ENCODE peak calls at places on chromosome 16, in nine cellular contexts. One of them, this sample, is unnamed.

GRCh38 chr16:4301177-4301576 is 14.7 kb upstream of the GLIS2 start:
- DNase-seq in choroid plexus epithelial cell: no peak
- DNase-seq in stimulated activated CD8-positive, alpha-beta memory T cell treated with anti-CD3 and anti-CD28 coated beads, Interleukin-15, amount 100 ng/mL, for 1 hour: no peak
- DNase-seq in stimulated activated CD4-positive, alpha-beta T cell treated with anti-CD3 and anti-CD28 coated beads, Interleukin-15, amount 100 ng/mL, for 48 hours: no peak
- DNase-seq in EL: no peak
- DNase-seq in SW480: no peak
- DNase-seq in HEK293T: no peak
- DNase-seq in GM23338: no peak
- DNase-seq in fibroblast of pulmonary artery: no peak
- DNase-seq in this sample: no peak

GRCh38 chr16:3358884-3359283 is 3.2 kb downstream of the OR2C1 start:
- DNase-seq in choroid plexus epithelial cell: no peak
- DNase-seq in stimulated activated CD8-positive, alpha-beta memory T cell treated with anti-CD3 and anti-CD28 coated beads, Interleukin-15, amount 100 ng/mL, for 1 hour: no peak
- DNase-seq in stimulated activated CD4-positive, alpha-beta T cell treated with anti-CD3 and anti-CD28 coated beads, Interleukin-15, amount 100 ng/mL, for 48 hours: no peak
- DNase-seq in EL: peak
- DNase-seq in SW480: no peak
- DNase-seq in HEK293T: no peak
- DNase-seq in GM23338: no peak
- DNase-seq in fibroblast of pulmonary artery: no peak
- DNase-seq in this sample: no peak

GRCh38 chr16:69204106-69204655 is 17.2 kb downstream of the SNTB2 start:
- DNase-seq in choroid plexus epithelial cell: no peak
- DNase-seq in stimulated activated CD8-positive, alpha-beta memory T cell treated with anti-CD3 and anti-CD28 coated beads, Interleukin-15, amount 100 ng/mL, for 1 hour: no peak
- DNase-seq in stimulated activated CD4-positive, alpha-beta T cell treated with anti-CD3 and anti-CD28 coated beads, Interleukin-15, amount 100 ng/mL, for 48 hours: no peak
- DNase-seq in EL: no peak
- DNase-seq in SW480: no peak
- DNase-seq in HEK293T: no peak
- DNase-seq in GM23338: no peak
- DNase-seq in fibroblast of pulmonary artery: no peak
- DNase-seq in this sample: no peak

GRCh38 chr16:10776280-10776679 is 32.6 kb downstream of the NUBP1 start:
- DNase-seq in choroid plexus epithelial cell: no peak
- DNase-seq in stimulated activated CD8-positive, alpha-beta memory T cell treated with anti-CD3 and anti-CD28 coated beads, Interleukin-15, amount 100 ng/mL, for 1 hour: no peak
- DNase-seq in stimulated activated CD4-positive, alpha-beta T cell treated with anti-CD3 and anti-CD28 coated beads, Interleukin-15, amount 100 ng/mL, for 48 hours: no peak
- DNase-seq in EL: no peak
- DNase-seq in SW480: no peak
- DNase-seq in HEK293T: no peak
- DNase-seq in GM23338: no peak
- DNase-seq in fibroblast of pulmonary artery: no peak
- DNase-seq in this sample: no peak

GRCh38 chr16:21194771-21195301 is 16.5 kb downstream of the ZP2 start:
- DNase-seq in choroid plexus epithelial cell: peak
- DNase-seq in stimulated activated CD8-positive, alpha-beta memory T cell treated with anti-CD3 and anti-CD28 coated beads, Interleukin-15, amount 100 ng/mL, for 1 hour: no peak
- DNase-seq in stimulated activated CD4-positive, alpha-beta T cell treated with anti-CD3 and anti-CD28 coated beads, Interleukin-15, amount 100 ng/mL, for 48 hours: no peak
- DNase-seq in EL: no peak
- DNase-seq in SW480: no peak
- DNase-seq in HEK293T: no peak
- DNase-seq in GM23338: no peak
- DNase-seq in fibroblast of pulmonary artery: peak
- DNase-seq in this sample: no peak

GRCh38 chr16:1181715-1182671 is 29.1 kb downstream of the CACNA1H start:
- DNase-seq in choroid plexus epithelial cell: peak
- DNase-seq in stimulated activated CD8-positive, alpha-beta memory T cell treated with anti-CD3 and anti-CD28 coated beads, Interleukin-15, amount 100 ng/mL, for 1 hour: no peak
- DNase-seq in stimulated activated CD4-positive, alpha-beta T cell treated with anti-CD3 and anti-CD28 coated beads, Interleukin-15, amount 100 ng/mL, for 48 hours: no peak
- DNase-seq in EL: peak
- DNase-seq in SW480: peak
- DNase-seq in HEK293T: no peak
- DNase-seq in GM23338: no peak
- DNase-seq in fibroblast of pulmonary artery: peak
- DNase-seq in this sample: no peak

GRCh38 chr16:7990864-7991263 is 599.4 kb downstream of the TMEM114 start:
- DNase-seq in choroid plexus epithelial cell: no peak
- DNase-seq in stimulated activated CD8-positive, alpha-beta memory T cell treated with anti-CD3 and anti-CD28 coated beads, Interleukin-15, amount 100 ng/mL, for 1 hour: no peak
- DNase-seq in stimulated activated CD4-positive, alpha-beta T cell treated with anti-CD3 and anti-CD28 coated beads, Interleukin-15, amount 100 ng/mL, for 48 hours: no peak
- DNase-seq in EL: no peak
- DNase-seq in SW480: no peak
- DNase-seq in HEK293T: no peak
- DNase-seq in GM23338: no peak
- DNase-seq in fibroblast of pulmonary artery: no peak
- DNase-seq in this sample: no peak

GRCh38 chr16:86576591-86577313 is 1.6 kb upstream of the FOXL1 start:
- DNase-seq in choroid plexus epithelial cell: peak
- DNase-seq in stimulated activated CD8-positive, alpha-beta memory T cell treated with anti-CD3 and anti-CD28 coated beads, Interleukin-15, amount 100 ng/mL, for 1 hour: no peak
- DNase-seq in stimulated activated CD4-positive, alpha-beta T cell treated with anti-CD3 and anti-CD28 coated beads, Interleukin-15, amount 100 ng/mL, for 48 hours: no peak
- DNase-seq in EL: peak
- DNase-seq in SW480: peak
- DNase-seq in HEK293T: peak
- DNase-seq in GM23338: peak
- DNase-seq in fibroblast of pulmonary artery: no peak
- DNase-seq in this sample: no peak

GRCh38 chr16:13316008-13316407 is 414.6 kb downstream of the SHISA9 start:
- DNase-seq in choroid plexus epithelial cell: peak
- DNase-seq in stimulated activated CD8-positive, alpha-beta memory T cell treated with anti-CD3 and anti-CD28 coated beads, Interleukin-15, amount 100 ng/mL, for 1 hour: no peak
- DNase-seq in stimulated activated CD4-positive, alpha-beta T cell treated with anti-CD3 and anti-CD28 coated beads, Interleukin-15, amount 100 ng/mL, for 48 hours: no peak
- DNase-seq in EL: no peak
- DNase-seq in SW480: peak
- DNase-seq in HEK293T: no peak
- DNase-seq in GM23338: no peak
- DNase-seq in fibroblast of pulmonary artery: no peak
- DNase-seq in this sample: no peak

GRCh38 chr16:4392382-4393242 is 21.0 kb downstream of the VASN start:
- DNase-seq in choroid plexus epithelial cell: peak
- DNase-seq in stimulated activated CD8-positive, alpha-beta memory T cell treated with anti-CD3 and anti-CD28 coated beads, Interleukin-15, amount 100 ng/mL, for 1 hour: no peak
- DNase-seq in stimulated activated CD4-positive, alpha-beta T cell treated with anti-CD3 and anti-CD28 coated beads, Interleukin-15, amount 100 ng/mL, for 48 hours: no peak
- DNase-seq in EL: peak
- DNase-seq in SW480: peak
- DNase-seq in HEK293T: no peak
- DNase-seq in GM23338: peak
- DNase-seq in fibroblast of pulmonary artery: peak
- DNase-seq in this sample: peak

GRCh38 chr16:54402270-54402669 is 115.7 kb upstream of the IRX3 start:
- DNase-seq in choroid plexus epithelial cell: no peak
- DNase-seq in stimulated activated CD8-positive, alpha-beta memory T cell treated with anti-CD3 and anti-CD28 coated beads, Interleukin-15, amount 100 ng/mL, for 1 hour: no peak
- DNase-seq in stimulated activated CD4-positive, alpha-beta T cell treated with anti-CD3 and anti-CD28 coated beads, Interleukin-15, amount 100 ng/mL, for 48 hours: no peak
- DNase-seq in EL: peak
- DNase-seq in SW480: no peak
- DNase-seq in HEK293T: no peak
- DNase-seq in GM23338: no peak
- DNase-seq in fibroblast of pulmonary artery: no peak
- DNase-seq in this sample: no peak

GRCh38 chr16:1990336-1991134 is 765 bp downstream of the SYNGR3 start:
- DNase-seq in choroid plexus epithelial cell: no peak
- DNase-seq in stimulated activated CD8-positive, alpha-beta memory T cell treated with anti-CD3 and anti-CD28 coated beads, Interleukin-15, amount 100 ng/mL, for 1 hour: no peak
- DNase-seq in stimulated activated CD4-positive, alpha-beta T cell treated with anti-CD3 and anti-CD28 coated beads, Interleukin-15, amount 100 ng/mL, for 48 hours: no peak
- DNase-seq in EL: no peak
- DNase-seq in SW480: peak
- DNase-seq in HEK293T: no peak
- DNase-seq in GM23338: peak
- DNase-seq in fibroblast of pulmonary artery: no peak
- DNase-seq in this sample: peak

GRCh38 chr16:85306071-85306792 is 194.0 kb upstream of the CIBAR2 start:
- DNase-seq in choroid plexus epithelial cell: peak
- DNase-seq in stimulated activated CD8-positive, alpha-beta memory T cell treated with anti-CD3 and anti-CD28 coated beads, Interleukin-15, amount 100 ng/mL, for 1 hour: peak
- DNase-seq in stimulated activated CD4-positive, alpha-beta T cell treated with anti-CD3 and anti-CD28 coated beads, Interleukin-15, amount 100 ng/mL, for 48 hours: peak
- DNase-seq in EL: peak
- DNase-seq in SW480: peak
- DNase-seq in HEK293T: no peak
- DNase-seq in GM23338: no peak
- DNase-seq in fibroblast of pulmonary artery: peak
- DNase-seq in this sample: peak

GRCh38 chr16:85321856-85322271 is 209.6 kb upstream of the CIBAR2 start:
- DNase-seq in choroid plexus epithelial cell: peak
- DNase-seq in stimulated activated CD8-positive, alpha-beta memory T cell treated with anti-CD3 and anti-CD28 coated beads, Interleukin-15, amount 100 ng/mL, for 1 hour: no peak
- DNase-seq in stimulated activated CD4-positive, alpha-beta T cell treated with anti-CD3 and anti-CD28 coated beads, Interleukin-15, amount 100 ng/mL, for 48 hours: no peak
- DNase-seq in EL: peak
- DNase-seq in SW480: no peak
- DNase-seq in HEK293T: no peak
- DNase-seq in GM23338: no peak
- DNase-seq in fibroblast of pulmonary artery: peak
- DNase-seq in this sample: no peak

GRCh38 chr16:12716658-12717057 is 87.0 kb downstream of the CPPED1 start:
- DNase-seq in choroid plexus epithelial cell: no peak
- DNase-seq in stimulated activated CD8-positive, alpha-beta memory T cell treated with anti-CD3 and anti-CD28 coated beads, Interleukin-15, amount 100 ng/mL, for 1 hour: no peak
- DNase-seq in stimulated activated CD4-positive, alpha-beta T cell treated with anti-CD3 and anti-CD28 coated beads, Interleukin-15, amount 100 ng/mL, for 48 hours: no peak
- DNase-seq in EL: no peak
- DNase-seq in SW480: no peak
- DNase-seq in HEK293T: no peak
- DNase-seq in GM23338: no peak
- DNase-seq in fibroblast of pulmonary artery: no peak
- DNase-seq in this sample: no peak

GRCh38 chr16:88318521-88318920 is 64.2 kb upstream of the ZNF469 start:
- DNase-seq in choroid plexus epithelial cell: no peak
- DNase-seq in stimulated activated CD8-positive, alpha-beta memory T cell treated with anti-CD3 and anti-CD28 coated beads, Interleukin-15, amount 100 ng/mL, for 1 hour: no peak
- DNase-seq in stimulated activated CD4-positive, alpha-beta T cell treated with anti-CD3 and anti-CD28 coated beads, Interleukin-15, amount 100 ng/mL, for 48 hours: no peak
- DNase-seq in EL: no peak
- DNase-seq in SW480: no peak
- DNase-seq in HEK293T: no peak
- DNase-seq in GM23338: no peak
- DNase-seq in fibroblast of pulmonary artery: no peak
- DNase-seq in this sample: no peak

GRCh38 chr16:12569061-12569460 is 234.6 kb downstream of the CPPED1 start:
- DNase-seq in choroid plexus epithelial cell: no peak
- DNase-seq in stimulated activated CD8-positive, alpha-beta memory T cell treated with anti-CD3 and anti-CD28 coated beads, Interleukin-15, amount 100 ng/mL, for 1 hour: no peak
- DNase-seq in stimulated activated CD4-positive, alpha-beta T cell treated with anti-CD3 and anti-CD28 coated beads, Interleukin-15, amount 100 ng/mL, for 48 hours: no peak
- DNase-seq in EL: no peak
- DNase-seq in SW480: peak
- DNase-seq in HEK293T: no peak
- DNase-seq in GM23338: no peak
- DNase-seq in fibroblast of pulmonary artery: no peak
- DNase-seq in this sample: no peak

GRCh38 chr16:57589374-57589773 is 39.1 kb upstream of the ADGRG1 start:
- DNase-seq in choroid plexus epithelial cell: no peak
- DNase-seq in stimulated activated CD8-positive, alpha-beta memory T cell treated with anti-CD3 and anti-CD28 coated beads, Interleukin-15, amount 100 ng/mL, for 1 hour: no peak
- DNase-seq in stimulated activated CD4-positive, alpha-beta T cell treated with anti-CD3 and anti-CD28 coated beads, Interleukin-15, amount 100 ng/mL, for 48 hours: no peak
- DNase-seq in EL: no peak
- DNase-seq in SW480: no peak
- DNase-seq in HEK293T: no peak
- DNase-seq in GM23338: no peak
- DNase-seq in fibroblast of pulmonary artery: no peak
- DNase-seq in this sample: no peak

GRCh38 chr16:83806721-83807120 is 1.1 kb upstream of the HSBP1 start:
- DNase-seq in choroid plexus epithelial cell: no peak
- DNase-seq in stimulated activated CD8-positive, alpha-beta memory T cell treated with anti-CD3 and anti-CD28 coated beads, Interleukin-15, amount 100 ng/mL, for 1 hour: no peak
- DNase-seq in stimulated activated CD4-positive, alpha-beta T cell treated with anti-CD3 and anti-CD28 coated beads, Interleukin-15, amount 100 ng/mL, for 48 hours: no peak
- DNase-seq in EL: no peak
- DNase-seq in SW480: no peak
- DNase-seq in HEK293T: no peak
- DNase-seq in GM23338: no peak
- DNase-seq in fibroblast of pulmonary artery: no peak
- DNase-seq in this sample: no peak

GRCh38 chr16:53220585-53220984 is 165.8 kb downstream of the CHD9 start:
- DNase-seq in choroid plexus epithelial cell: peak
- DNase-seq in stimulated activated CD8-positive, alpha-beta memory T cell treated with anti-CD3 and anti-CD28 coated beads, Interleukin-15, amount 100 ng/mL, for 1 hour: no peak
- DNase-seq in stimulated activated CD4-positive, alpha-beta T cell treated with anti-CD3 and anti-CD28 coated beads, Interleukin-15, amount 100 ng/mL, for 48 hours: no peak
- DNase-seq in EL: peak
- DNase-seq in SW480: no peak
- DNase-seq in HEK293T: no peak
- DNase-seq in GM23338: peak
- DNase-seq in fibroblast of pulmonary artery: peak
- DNase-seq in this sample: peak

GRCh38 chr16:4415538-4416199 is 727 bp downstream of the CORO7 start:
- DNase-seq in choroid plexus epithelial cell: no peak
- DNase-seq in stimulated activated CD8-positive, alpha-beta memory T cell treated with anti-CD3 and anti-CD28 coated beads, Interleukin-15, amount 100 ng/mL, for 1 hour: no peak
- DNase-seq in stimulated activated CD4-positive, alpha-beta T cell treated with anti-CD3 and anti-CD28 coated beads, Interleukin-15, amount 100 ng/mL, for 48 hours: no peak
- DNase-seq in EL: peak
- DNase-seq in SW480: no peak
- DNase-seq in HEK293T: peak
- DNase-seq in GM23338: peak
- DNase-seq in fibroblast of pulmonary artery: no peak
- DNase-seq in this sample: peak

GRCh38 chr16:11250091-11250785 is 5.8 kb downstream of the SOCS1 start:
- DNase-seq in choroid plexus epithelial cell: peak
- DNase-seq in stimulated activated CD8-positive, alpha-beta memory T cell treated with anti-CD3 and anti-CD28 coated beads, Interleukin-15, amount 100 ng/mL, for 1 hour: no peak
- DNase-seq in stimulated activated CD4-positive, alpha-beta T cell treated with anti-CD3 and anti-CD28 coated beads, Interleukin-15, amount 100 ng/mL, for 48 hours: no peak
- DNase-seq in EL: no peak
- DNase-seq in SW480: peak
- DNase-seq in HEK293T: no peak
- DNase-seq in GM23338: peak
- DNase-seq in fibroblast of pulmonary artery: peak
- DNase-seq in this sample: peak

GRCh38 chr16:4535627-4536108 is 2.9 kb downstream of the CDIP1 start:
- DNase-seq in choroid plexus epithelial cell: no peak
- DNase-seq in stimulated activated CD8-positive, alpha-beta memory T cell treated with anti-CD3 and anti-CD28 coated beads, Interleukin-15, amount 100 ng/mL, for 1 hour: no peak
- DNase-seq in stimulated activated CD4-positive, alpha-beta T cell treated with anti-CD3 and anti-CD28 coated beads, Interleukin-15, amount 100 ng/mL, for 48 hours: peak
- DNase-seq in EL: no peak
- DNase-seq in SW480: no peak
- DNase-seq in HEK293T: no peak
- DNase-seq in GM23338: no peak
- DNase-seq in fibroblast of pulmonary artery: no peak
- DNase-seq in this sample: no peak

GRCh38 chr16:3530371-3530914 is 29.6 kb downstream of the CLUAP1 start:
- DNase-seq in choroid plexus epithelial cell: no peak
- DNase-seq in stimulated activated CD8-positive, alpha-beta memory T cell treated with anti-CD3 and anti-CD28 coated beads, Interleukin-15, amount 100 ng/mL, for 1 hour: no peak
- DNase-seq in stimulated activated CD4-positive, alpha-beta T cell treated with anti-CD3 and anti-CD28 coated beads, Interleukin-15, amount 100 ng/mL, for 48 hours: no peak
- DNase-seq in EL: no peak
- DNase-seq in SW480: no peak
- DNase-seq in HEK293T: no peak
- DNase-seq in GM23338: no peak
- DNase-seq in fibroblast of pulmonary artery: no peak
- DNase-seq in this sample: no peak

GRCh38 chr16:49558451-49558850 is 184.8 kb downstream of the C16orf78 start:
- DNase-seq in choroid plexus epithelial cell: no peak
- DNase-seq in stimulated activated CD8-positive, alpha-beta memory T cell treated with anti-CD3 and anti-CD28 coated beads, Interleukin-15, amount 100 ng/mL, for 1 hour: no peak
- DNase-seq in stimulated activated CD4-positive, alpha-beta T cell treated with anti-CD3 and anti-CD28 coated beads, Interleukin-15, amount 100 ng/mL, for 48 hours: no peak
- DNase-seq in EL: no peak
- DNase-seq in SW480: no peak
- DNase-seq in HEK293T: no peak
- DNase-seq in GM23338: no peak
- DNase-seq in fibroblast of pulmonary artery: no peak
- DNase-seq in this sample: no peak

GRCh38 chr16:88759245-88759975 is 25.6 kb downstream of the PIEZO1 start:
- DNase-seq in choroid plexus epithelial cell: peak
- DNase-seq in stimulated activated CD8-positive, alpha-beta memory T cell treated with anti-CD3 and anti-CD28 coated beads, Interleukin-15, amount 100 ng/mL, for 1 hour: no peak
- DNase-seq in stimulated activated CD4-positive, alpha-beta T cell treated with anti-CD3 and anti-CD28 coated beads, Interleukin-15, amount 100 ng/mL, for 48 hours: no peak
- DNase-seq in EL: no peak
- DNase-seq in SW480: no peak
- DNase-seq in HEK293T: no peak
- DNase-seq in GM23338: peak
- DNase-seq in fibroblast of pulmonary artery: peak
- DNase-seq in this sample: peak

GRCh38 chr16:67454852-67455251 is 23.9 kb downstream of the HSD11B2 start:
- DNase-seq in choroid plexus epithelial cell: no peak
- DNase-seq in stimulated activated CD8-positive, alpha-beta memory T cell treated with anti-CD3 and anti-CD28 coated beads, Interleukin-15, amount 100 ng/mL, for 1 hour: no peak
- DNase-seq in stimulated activated CD4-positive, alpha-beta T cell treated with anti-CD3 and anti-CD28 coated beads, Interleukin-15, amount 100 ng/mL, for 48 hours: no peak
- DNase-seq in EL: no peak
- DNase-seq in SW480: no peak
- DNase-seq in HEK293T: no peak
- DNase-seq in GM23338: no peak
- DNase-seq in fibroblast of pulmonary artery: no peak
- DNase-seq in this sample: no peak

GRCh38 chr16:14378131-14378551 is 251.9 kb downstream of the PARN start:
- DNase-seq in choroid plexus epithelial cell: peak
- DNase-seq in stimulated activated CD8-positive, alpha-beta memory T cell treated with anti-CD3 and anti-CD28 coated beads, Interleukin-15, amount 100 ng/mL, for 1 hour: no peak
- DNase-seq in stimulated activated CD4-positive, alpha-beta T cell treated with anti-CD3 and anti-CD28 coated beads, Interleukin-15, amount 100 ng/mL, for 48 hours: no peak
- DNase-seq in EL: peak
- DNase-seq in SW480: peak
- DNase-seq in HEK293T: no peak
- DNase-seq in GM23338: no peak
- DNase-seq in fibroblast of pulmonary artery: peak
- DNase-seq in this sample: peak

GRCh38 chr16:2152695-2153506 is 2.7 kb upstream of the TRAF7 start:
- DNase-seq in choroid plexus epithelial cell: no peak
- DNase-seq in stimulated activated CD8-positive, alpha-beta memory T cell treated with anti-CD3 and anti-CD28 coated beads, Interleukin-15, amount 100 ng/mL, for 1 hour: no peak
- DNase-seq in stimulated activated CD4-positive, alpha-beta T cell treated with anti-CD3 and anti-CD28 coated beads, Interleukin-15, amount 100 ng/mL, for 48 hours: no peak
- DNase-seq in EL: peak
- DNase-seq in SW480: peak
- DNase-seq in HEK293T: no peak
- DNase-seq in GM23338: peak
- DNase-seq in fibroblast of pulmonary artery: no peak
- DNase-seq in this sample: no peak

GRCh38 chr16:86134802-86135461 is 236.0 kb downstream of the IRF8 start:
- DNase-seq in choroid plexus epithelial cell: peak
- DNase-seq in stimulated activated CD8-positive, alpha-beta memory T cell treated with anti-CD3 and anti-CD28 coated beads, Interleukin-15, amount 100 ng/mL, for 1 hour: no peak
- DNase-seq in stimulated activated CD4-positive, alpha-beta T cell treated with anti-CD3 and anti-CD28 coated beads, Interleukin-15, amount 100 ng/mL, for 48 hours: no peak
- DNase-seq in EL: no peak
- DNase-seq in SW480: no peak
- DNase-seq in HEK293T: no peak
- DNase-seq in GM23338: no peak
- DNase-seq in fibroblast of pulmonary artery: peak
- DNase-seq in this sample: no peak

GRCh38 chr16:62018301-62019060 is 17.8 kb downstream of the CDH8 start:
- DNase-seq in choroid plexus epithelial cell: no peak
- DNase-seq in stimulated activated CD8-positive, alpha-beta memory T cell treated with anti-CD3 and anti-CD28 coated beads, Interleukin-15, amount 100 ng/mL, for 1 hour: no peak
- DNase-seq in stimulated activated CD4-positive, alpha-beta T cell treated with anti-CD3 and anti-CD28 coated beads, Interleukin-15, amount 100 ng/mL, for 48 hours: no peak
- DNase-seq in EL: no peak
- DNase-seq in SW480: no peak
- DNase-seq in HEK293T: no peak
- DNase-seq in GM23338: peak
- DNase-seq in fibroblast of pulmonary artery: no peak
- DNase-seq in this sample: no peak

This sample was measured in iPS-NIHi11.